ENCODE peak calls at places on chromosome 7, in nine cellular contexts. One of them, this sample, is unnamed.

GRCh38 chr7:130154501-130155317 is 50.5 kb downstream of the TMEM209 start:
- DNase-seq in activated T-cell treated with anti-CD3 and anti-CD28 coated beads for 48 hours: no peak
- DNase-seq in GM23248: no peak
- DNase-seq in activated CD4-positive, alpha-beta T cell treated with anti-CD3 and anti-CD28 coated beads, Interleukin-2, amount 10 ng/mL, durations not matched to agents 7 days and 5 days: no peak
- DNase-seq in activated T-helper 1 cell treated with anti-CD3 and anti-CD28 coated beads, Interleukin-12 subunit alpha, Interleukin-12 subunit beta, Interleukin-2, Interleukin-4 antibody, amounts not matched to agents 30 ng/mL and 10 ng/mL and 1 ng/mL, durations not matched to agents 14 hours and 24 hours and 36 hours: no peak
- DNase-seq in islet precursor cell: no peak
- DNase-seq in NT2/D1: no peak
- DNase-seq in hypothalamus: no peak
- DNase-seq in A172: no peak
- DNase-seq in this sample: no peak

GRCh38 chr7:132077986-132078385 is 498.3 kb downstream of the PLXNA4 start:
- DNase-seq in activated T-cell treated with anti-CD3 and anti-CD28 coated beads for 48 hours: no peak
- DNase-seq in GM23248: no peak
- DNase-seq in activated CD4-positive, alpha-beta T cell treated with anti-CD3 and anti-CD28 coated beads, Interleukin-2, amount 10 ng/mL, durations not matched to agents 7 days and 5 days: no peak
- DNase-seq in activated T-helper 1 cell treated with anti-CD3 and anti-CD28 coated beads, Interleukin-12 subunit alpha, Interleukin-12 subunit beta, Interleukin-2, Interleukin-4 antibody, amounts not matched to agents 30 ng/mL and 10 ng/mL and 1 ng/mL, durations not matched to agents 14 hours and 24 hours and 36 hours: no peak
- DNase-seq in islet precursor cell: no peak
- DNase-seq in NT2/D1: no peak
- DNase-seq in hypothalamus: no peak
- DNase-seq in A172: no peak
- DNase-seq in this sample: peak

GRCh38 chr7:38736135-38736534 is 105.0 kb upstream of the AMPH start:
- DNase-seq in activated T-cell treated with anti-CD3 and anti-CD28 coated beads for 48 hours: no peak
- DNase-seq in GM23248: no peak
- DNase-seq in activated CD4-positive, alpha-beta T cell treated with anti-CD3 and anti-CD28 coated beads, Interleukin-2, amount 10 ng/mL, durations not matched to agents 7 days and 5 days: no peak
- DNase-seq in activated T-helper 1 cell treated with anti-CD3 and anti-CD28 coated beads, Interleukin-12 subunit alpha, Interleukin-12 subunit beta, Interleukin-2, Interleukin-4 antibody, amounts not matched to agents 30 ng/mL and 10 ng/mL and 1 ng/mL, durations not matched to agents 14 hours and 24 hours and 36 hours: no peak
- DNase-seq in islet precursor cell: no peak
- DNase-seq in NT2/D1: no peak
- DNase-seq in hypothalamus: no peak
- DNase-seq in A172: no peak
- DNase-seq in this sample: peak

GRCh38 chr7:133984023-133984422 is 143.1 kb upstream of the LRGUK start:
- DNase-seq in activated T-cell treated with anti-CD3 and anti-CD28 coated beads for 48 hours: no peak
- DNase-seq in GM23248: no peak
- DNase-seq in activated CD4-positive, alpha-beta T cell treated with anti-CD3 and anti-CD28 coated beads, Interleukin-2, amount 10 ng/mL, durations not matched to agents 7 days and 5 days: no peak
- DNase-seq in activated T-helper 1 cell treated with anti-CD3 and anti-CD28 coated beads, Interleukin-12 subunit alpha, Interleukin-12 subunit beta, Interleukin-2, Interleukin-4 antibody, amounts not matched to agents 30 ng/mL and 10 ng/mL and 1 ng/mL, durations not matched to agents 14 hours and 24 hours and 36 hours: no peak
- DNase-seq in islet precursor cell: no peak
- DNase-seq in NT2/D1: no peak
- DNase-seq in hypothalamus: no peak
- DNase-seq in A172: no peak
- DNase-seq in this sample: no peak

GRCh38 chr7:54831644-54832095 is 72.7 kb upstream of the SEC61G start:
- DNase-seq in activated T-cell treated with anti-CD3 and anti-CD28 coated beads for 48 hours: no peak
- DNase-seq in GM23248: no peak
- DNase-seq in activated CD4-positive, alpha-beta T cell treated with anti-CD3 and anti-CD28 coated beads, Interleukin-2, amount 10 ng/mL, durations not matched to agents 7 days and 5 days: no peak
- DNase-seq in activated T-helper 1 cell treated with anti-CD3 and anti-CD28 coated beads, Interleukin-12 subunit alpha, Interleukin-12 subunit beta, Interleukin-2, Interleukin-4 antibody, amounts not matched to agents 30 ng/mL and 10 ng/mL and 1 ng/mL, durations not matched to agents 14 hours and 24 hours and 36 hours: no peak
- DNase-seq in islet precursor cell: no peak
- DNase-seq in NT2/D1: no peak
- DNase-seq in hypothalamus: no peak
- DNase-seq in A172: peak
- DNase-seq in this sample: no peak

GRCh38 chr7:17298840-17299476 is 506 bp downstream of the AHR start:
- DNase-seq in activated T-cell treated with anti-CD3 and anti-CD28 coated beads for 48 hours: peak
- DNase-seq in GM23248: peak
- DNase-seq in activated CD4-positive, alpha-beta T cell treated with anti-CD3 and anti-CD28 coated beads, Interleukin-2, amount 10 ng/mL, durations not matched to agents 7 days and 5 days: peak
- DNase-seq in activated T-helper 1 cell treated with anti-CD3 and anti-CD28 coated beads, Interleukin-12 subunit alpha, Interleukin-12 subunit beta, Interleukin-2, Interleukin-4 antibody, amounts not matched to agents 30 ng/mL and 10 ng/mL and 1 ng/mL, durations not matched to agents 14 hours and 24 hours and 36 hours: peak
- DNase-seq in islet precursor cell: no peak
- DNase-seq in NT2/D1: no peak
- DNase-seq in hypothalamus: no peak
- DNase-seq in A172: no peak
- DNase-seq in this sample: peak

GRCh38 chr7:28981282-28981555 is 23.1 kb upstream of the TRIL start:
- DNase-seq in activated T-cell treated with anti-CD3 and anti-CD28 coated beads for 48 hours: no peak
- DNase-seq in GM23248: no peak
- DNase-seq in activated CD4-positive, alpha-beta T cell treated with anti-CD3 and anti-CD28 coated beads, Interleukin-2, amount 10 ng/mL, durations not matched to agents 7 days and 5 days: no peak
- DNase-seq in activated T-helper 1 cell treated with anti-CD3 and anti-CD28 coated beads, Interleukin-12 subunit alpha, Interleukin-12 subunit beta, Interleukin-2, Interleukin-4 antibody, amounts not matched to agents 30 ng/mL and 10 ng/mL and 1 ng/mL, durations not matched to agents 14 hours and 24 hours and 36 hours: no peak
- DNase-seq in islet precursor cell: peak
- DNase-seq in NT2/D1: no peak
- DNase-seq in hypothalamus: no peak
- DNase-seq in A172: no peak
- DNase-seq in this sample: no peak

GRCh38 chr7:83468251-83468739 is 180.6 kb downstream of the SEMA3E start:
- DNase-seq in activated T-cell treated with anti-CD3 and anti-CD28 coated beads for 48 hours: no peak
- DNase-seq in GM23248: peak
- DNase-seq in activated CD4-positive, alpha-beta T cell treated with anti-CD3 and anti-CD28 coated beads, Interleukin-2, amount 10 ng/mL, durations not matched to agents 7 days and 5 days: no peak
- DNase-seq in activated T-helper 1 cell treated with anti-CD3 and anti-CD28 coated beads, Interleukin-12 subunit alpha, Interleukin-12 subunit beta, Interleukin-2, Interleukin-4 antibody, amounts not matched to agents 30 ng/mL and 10 ng/mL and 1 ng/mL, durations not matched to agents 14 hours and 24 hours and 36 hours: no peak
- DNase-seq in islet precursor cell: peak
- DNase-seq in NT2/D1: peak
- DNase-seq in hypothalamus: no peak
- DNase-seq in A172: peak
- DNase-seq in this sample: peak

GRCh38 chr7:65846008-65846570 is 26.8 kb upstream of the VKORC1L1 start:
- DNase-seq in activated T-cell treated with anti-CD3 and anti-CD28 coated beads for 48 hours: no peak
- DNase-seq in GM23248: no peak
- DNase-seq in activated CD4-positive, alpha-beta T cell treated with anti-CD3 and anti-CD28 coated beads, Interleukin-2, amount 10 ng/mL, durations not matched to agents 7 days and 5 days: no peak
- DNase-seq in activated T-helper 1 cell treated with anti-CD3 and anti-CD28 coated beads, Interleukin-12 subunit alpha, Interleukin-12 subunit beta, Interleukin-2, Interleukin-4 antibody, amounts not matched to agents 30 ng/mL and 10 ng/mL and 1 ng/mL, durations not matched to agents 14 hours and 24 hours and 36 hours: no peak
- DNase-seq in islet precursor cell: no peak
- DNase-seq in NT2/D1: no peak
- DNase-seq in hypothalamus: no peak
- DNase-seq in A172: no peak
- DNase-seq in this sample: no peak

GRCh38 chr7:1675036-1675671 is 5.1 kb downstream of the ELFN1 start:
- DNase-seq in activated T-cell treated with anti-CD3 and anti-CD28 coated beads for 48 hours: no peak
- DNase-seq in GM23248: no peak
- DNase-seq in activated CD4-positive, alpha-beta T cell treated with anti-CD3 and anti-CD28 coated beads, Interleukin-2, amount 10 ng/mL, durations not matched to agents 7 days and 5 days: no peak
- DNase-seq in activated T-helper 1 cell treated with anti-CD3 and anti-CD28 coated beads, Interleukin-12 subunit alpha, Interleukin-12 subunit beta, Interleukin-2, Interleukin-4 antibody, amounts not matched to agents 30 ng/mL and 10 ng/mL and 1 ng/mL, durations not matched to agents 14 hours and 24 hours and 36 hours: no peak
- DNase-seq in islet precursor cell: no peak
- DNase-seq in NT2/D1: no peak
- DNase-seq in hypothalamus: no peak
- DNase-seq in A172: no peak
- DNase-seq in this sample: no peak

GRCh38 chr7:139471740-139472353 is 11.6 kb downstream of the KLRG2 start:
- DNase-seq in activated T-cell treated with anti-CD3 and anti-CD28 coated beads for 48 hours: no peak
- DNase-seq in GM23248: peak
- DNase-seq in activated CD4-positive, alpha-beta T cell treated with anti-CD3 and anti-CD28 coated beads, Interleukin-2, amount 10 ng/mL, durations not matched to agents 7 days and 5 days: no peak
- DNase-seq in activated T-helper 1 cell treated with anti-CD3 and anti-CD28 coated beads, Interleukin-12 subunit alpha, Interleukin-12 subunit beta, Interleukin-2, Interleukin-4 antibody, amounts not matched to agents 30 ng/mL and 10 ng/mL and 1 ng/mL, durations not matched to agents 14 hours and 24 hours and 36 hours: no peak
- DNase-seq in islet precursor cell: peak
- DNase-seq in NT2/D1: no peak
- DNase-seq in hypothalamus: no peak
- DNase-seq in A172: peak
- DNase-seq in this sample: peak

GRCh38 chr7:6375346-6376101 is 72.2 kb downstream of the DAGLB start:
- DNase-seq in activated T-cell treated with anti-CD3 and anti-CD28 coated beads for 48 hours: no peak
- DNase-seq in GM23248: peak
- DNase-seq in activated CD4-positive, alpha-beta T cell treated with anti-CD3 and anti-CD28 coated beads, Interleukin-2, amount 10 ng/mL, durations not matched to agents 7 days and 5 days: peak
- DNase-seq in activated T-helper 1 cell treated with anti-CD3 and anti-CD28 coated beads, Interleukin-12 subunit alpha, Interleukin-12 subunit beta, Interleukin-2, Interleukin-4 antibody, amounts not matched to agents 30 ng/mL and 10 ng/mL and 1 ng/mL, durations not matched to agents 14 hours and 24 hours and 36 hours: peak
- DNase-seq in islet precursor cell: no peak
- DNase-seq in NT2/D1: no peak
- DNase-seq in hypothalamus: no peak
- DNase-seq in A172: peak
- DNase-seq in this sample: peak

GRCh38 chr7:74269757-74270277 is 15.6 kb upstream of the RFC2 start:
- DNase-seq in activated T-cell treated with anti-CD3 and anti-CD28 coated beads for 48 hours: no peak
- DNase-seq in GM23248: peak
- DNase-seq in activated CD4-positive, alpha-beta T cell treated with anti-CD3 and anti-CD28 coated beads, Interleukin-2, amount 10 ng/mL, durations not matched to agents 7 days and 5 days: peak
- DNase-seq in activated T-helper 1 cell treated with anti-CD3 and anti-CD28 coated beads, Interleukin-12 subunit alpha, Interleukin-12 subunit beta, Interleukin-2, Interleukin-4 antibody, amounts not matched to agents 30 ng/mL and 10 ng/mL and 1 ng/mL, durations not matched to agents 14 hours and 24 hours and 36 hours: peak
- DNase-seq in islet precursor cell: peak
- DNase-seq in NT2/D1: no peak
- DNase-seq in hypothalamus: peak
- DNase-seq in A172: peak
- DNase-seq in this sample: peak

GRCh38 chr7:16926861-16927260 is 45.1 kb upstream of the AGR3 start:
- DNase-seq in activated T-cell treated with anti-CD3 and anti-CD28 coated beads for 48 hours: no peak
- DNase-seq in GM23248: no peak
- DNase-seq in activated CD4-positive, alpha-beta T cell treated with anti-CD3 and anti-CD28 coated beads, Interleukin-2, amount 10 ng/mL, durations not matched to agents 7 days and 5 days: no peak
- DNase-seq in activated T-helper 1 cell treated with anti-CD3 and anti-CD28 coated beads, Interleukin-12 subunit alpha, Interleukin-12 subunit beta, Interleukin-2, Interleukin-4 antibody, amounts not matched to agents 30 ng/mL and 10 ng/mL and 1 ng/mL, durations not matched to agents 14 hours and 24 hours and 36 hours: no peak
- DNase-seq in islet precursor cell: no peak
- DNase-seq in NT2/D1: no peak
- DNase-seq in hypothalamus: no peak
- DNase-seq in A172: no peak
- DNase-seq in this sample: no peak

GRCh38 chr7:45454771-45455170 is 119.4 kb upstream of the ADCY1 start:
- DNase-seq in activated T-cell treated with anti-CD3 and anti-CD28 coated beads for 48 hours: no peak
- DNase-seq in GM23248: no peak
- DNase-seq in activated CD4-positive, alpha-beta T cell treated with anti-CD3 and anti-CD28 coated beads, Interleukin-2, amount 10 ng/mL, durations not matched to agents 7 days and 5 days: no peak
- DNase-seq in activated T-helper 1 cell treated with anti-CD3 and anti-CD28 coated beads, Interleukin-12 subunit alpha, Interleukin-12 subunit beta, Interleukin-2, Interleukin-4 antibody, amounts not matched to agents 30 ng/mL and 10 ng/mL and 1 ng/mL, durations not matched to agents 14 hours and 24 hours and 36 hours: no peak
- DNase-seq in islet precursor cell: no peak
- DNase-seq in NT2/D1: no peak
- DNase-seq in hypothalamus: no peak
- DNase-seq in A172: no peak
- DNase-seq in this sample: no peak